ENCODE peak calls at places on chromosomes 12 and 14, in four cellular contexts. A is dorsolateral prefrontal cortex, L is brain microvascular endothelial cell, U is heart right ventricle. F is an unnamed sample.

GRCh38 chr12:109085590-109085989 is 7.7 kb downstream of the ALKBH2 start:
- DNase-seq in A (no peak), L (no peak), U (no peak), F (no peak)

GRCh38 chr14:86683525-86683924 is 1153.6 kb downstream of the FLRT2 start:
- DNase-seq in A (no peak), L (no peak), U (no peak), F (no peak)

GRCh38 chr12:79455314-79455713 is 235.4 kb downstream of the PAWR start:
- DNase-seq in A (no peak), L (no peak), U (no peak), F (peak)

GRCh38 chr12:96719671-96720362 is 187.2 kb upstream of the NEDD1 start:
- DNase-seq in A (no peak), L (peak), U (no peak), F (peak)

GRCh38 chr14:26863736-26864135 is 265.9 kb upstream of the NOVA1 start:
- DNase-seq in A (no peak), L (no peak), U (no peak), F (peak)

GRCh38 chr12:122891661-122892525 is 4.0 kb downstream of the VPS37B start:
- DNase-seq in A (no peak), L (peak), U (no peak), F (peak)

GRCh38 chr12:71024827-71025226 is 104.3 kb upstream of the PTPRR start:
- DNase-seq in A (no peak), L (no peak), U (no peak), F (no peak)

GRCh38 chr14:99575043-99576023 is 28.7 kb downstream of the CCDC85C start:
- DNase-seq in A (no peak), L (no peak), U (no peak), F (no peak)

GRCh38 chr12:57809425-57809824 is 9.1 kb downstream of the AVIL start:
- DNase-seq in A (no peak), L (no peak), U (no peak), F (no peak)

GRCh38 chr14:21197418-21198205 is 41.7 kb upstream of the OR5AU1 start:
- DNase-seq in A (no peak), L (no peak), U (no peak), F (no peak)

GRCh38 chr14:95500201-95500681 is 16.2 kb downstream of the SYNE3 start:
- DNase-seq in A (peak), L (no peak), U (no peak), F (no peak)

GRCh38 chr14:101126376-101127130 is 223.0 kb upstream of the RTL1 start:
- DNase-seq in A (no peak), L (no peak), U (no peak), F (no peak)

GRCh38 chr14:20400965-20401593 is 12.2 kb downstream of the TEP1 start:
- DNase-seq in A (no peak), L (no peak), U (no peak), F (no peak)

GRCh38 chr12:122517877-122518276 is 8.9 kb downstream of the RSRC2 start:
- DNase-seq in A (no peak), L (peak), U (no peak), F (peak)

GRCh38 chr12:76462668-76463224 is 96.8 kb downstream of the OSBPL8 start:
- DNase-seq in A (no peak), L (no peak), U (no peak), F (peak)

GRCh38 chr12:110513842-110514241 is 11.7 kb downstream of the RAD9B start:
- DNase-seq in A (no peak), L (no peak), U (no peak), F (no peak)

GRCh38 chr12:110516995-110517394 is 14.9 kb downstream of the RAD9B start:
- DNase-seq in A (no peak), L (no peak), U (no peak), F (no peak)

DNA sequence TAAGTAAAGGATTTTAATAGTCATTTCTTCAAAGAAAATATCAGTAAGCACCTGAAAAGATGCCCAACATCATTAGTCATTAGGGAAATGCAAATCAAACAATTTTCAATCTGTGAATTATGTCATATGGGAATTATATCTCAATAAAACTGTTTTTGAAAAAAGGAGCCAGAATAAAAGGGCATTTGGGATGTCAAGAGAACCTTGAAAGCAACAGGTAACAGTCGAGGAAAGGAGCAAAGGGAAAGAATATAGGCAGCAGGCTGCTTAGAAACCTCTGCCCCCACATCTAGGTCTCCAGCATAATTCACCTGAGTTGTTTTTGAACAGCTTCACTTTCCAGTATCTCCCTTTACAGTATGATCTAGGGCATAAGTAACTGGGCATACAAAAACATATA is 12.2 kb downstream of the RAD9B start:
- DNase-seq in A (no peak), L (no peak), U (no peak), F (no peak)
- H3K4me3 ChIP-seq in A (no peak), L (no peak), U (no peak), F (no peak)

GRCh38 chr12:119206348-119207075 is 27.8 kb downstream of the HSPB8 start:
- DNase-seq in A (no peak), L (no peak), U (no peak), F (no peak)
- TF ChIP-seq CTCF in A (no peak), L (no peak), U (peak), F (no peak)

GRCh38 chr12:123971449-123971769 is 1.2 kb downstream of the CCDC92 start:
- DNase-seq in A (no peak), L (no peak), U (no peak), F (no peak)
- H3K4me3 ChIP-seq in A (peak), L (peak), U (peak), F (peak)

GRCh38 chr12:115636546-115636945 is 640.9 kb downstream of the MED13L start:
- DNase-seq in A (no peak), L (no peak), U (no peak), F (no peak)

GRCh38 chr12:115630133-115630532 is 647.4 kb downstream of the MED13L start:
- DNase-seq in A (no peak), L (no peak), U (no peak), F (no peak)

GRCh38 chr12:115632323-115632722 is 645.2 kb downstream of the MED13L start:
- DNase-seq in A (no peak), L (no peak), U (no peak), F (peak)
- TF ChIP-seq CTCF in A (peak), L (peak), U (peak), F (peak)

DNA sequence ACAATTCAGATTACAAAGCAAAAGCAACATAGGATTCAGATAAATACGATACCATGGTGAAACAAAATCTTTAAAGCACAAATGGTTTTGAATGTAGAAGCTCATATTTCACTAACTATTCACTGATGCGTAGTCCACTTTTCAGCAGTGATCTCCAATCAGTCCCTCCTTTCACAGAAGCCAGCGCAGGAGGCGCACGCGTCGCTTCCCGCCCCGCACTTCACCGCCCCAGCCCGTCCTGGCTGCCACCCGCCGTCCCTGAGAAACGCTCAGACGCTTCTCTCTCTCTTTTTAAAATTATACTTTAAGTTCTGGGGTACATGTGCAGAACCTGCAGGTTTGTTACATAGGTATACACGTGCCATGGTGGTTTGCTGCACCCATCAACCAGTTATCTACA is 19.8 kb upstream of the CHFR start:
- DNase-seq in A (peak), L (no peak), U (no peak), F (no peak)
- H3K4me3 ChIP-seq in A (peak), L (no peak), U (no peak), F (no peak)

GRCh38 chr14:103091041-103091882 is 3.3 kb upstream of the EXOC3L4 start:
- DNase-seq in A (no peak), L (no peak), U (peak), F (peak)
- TF ChIP-seq CTCF in A (peak), L (peak), U (peak), F (peak)

GRCh38 chr14:51485733-51486132 is 166.0 kb upstream of the FRMD6 start:
- DNase-seq in A (no peak), L (no peak), U (no peak), F (no peak)

GRCh38 chr14:51487848-51488247 is 163.9 kb upstream of the FRMD6 start:
- DNase-seq in A (no peak), L (no peak), U (no peak), F (no peak)

GRCh38 chr14:51490205-51490604 is 161.5 kb upstream of the FRMD6 start:
- DNase-seq in A (no peak), L (no peak), U (no peak), F (peak)

GRCh38 chr14:51491036-51491545 is 160.6 kb upstream of the FRMD6 start:
- DNase-seq in A (no peak), L (no peak), U (no peak), F (no peak)

DNA sequence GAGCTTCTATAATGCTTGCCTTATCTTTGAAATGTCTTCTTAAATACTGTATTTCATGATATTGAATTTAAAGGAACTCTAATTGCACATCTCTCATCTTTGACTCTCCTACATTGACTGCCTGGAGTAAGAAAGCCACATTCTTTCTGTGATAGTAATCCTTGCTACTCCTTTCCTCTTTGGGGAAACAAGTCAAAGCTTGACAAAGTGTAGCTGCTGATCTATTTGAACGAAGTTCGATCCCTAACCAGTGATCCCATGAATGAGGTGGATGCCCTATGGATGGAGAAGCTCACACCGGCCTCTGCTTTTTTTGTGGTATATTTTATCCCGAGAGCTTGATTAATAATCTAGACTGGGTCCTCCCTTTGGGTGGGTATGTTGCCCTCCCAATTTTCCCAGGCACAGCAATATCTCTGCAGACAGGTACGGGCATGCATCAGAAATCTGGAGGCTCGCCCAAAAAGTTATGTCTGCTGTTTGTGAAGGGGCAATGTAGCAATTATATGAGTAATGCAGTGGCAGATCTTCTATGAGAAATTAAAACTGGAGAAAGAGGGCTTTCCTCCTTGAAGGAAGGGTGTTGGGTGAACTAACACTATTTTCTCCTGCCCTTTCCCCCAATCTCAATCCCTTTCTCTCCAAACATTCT is 163.0 kb upstream of the FRMD6 start:
- DNase-seq in A (no peak), L (no peak), U (no peak), F (no peak)
- H3K4me3 ChIP-seq in A (no peak), L (no peak), U (no peak), F (no peak)

GRCh38 chr12:6725350-6725749 is 1.5 kb downstream of the COPS7A start:
- DNase-seq in A (no peak), L (no peak), U (no peak), F (no peak)

GRCh38 chr12:6723607-6724408 is at the start of gene COPS7A:
- DNase-seq in A (peak), L (peak), U (peak), F (peak)

GRCh38 chr12:6729186-6729585 is 5.3 kb downstream of the COPS7A start:
- DNase-seq in A (no peak), L (no peak), U (no peak), F (no peak)

GRCh38 chr12:6722863-6723262 is 983 bp upstream of the COPS7A start:
- DNase-seq in A (no peak), L (no peak), U (no peak), F (no peak)

GRCh38 chr12:6724409-6724797 is 557 bp downstream of the COPS7A start:
- DNase-seq in A (no peak), L (peak), U (no peak), F (no peak)
- TF ChIP-seq CTCF in A (no peak), L (no peak), U (no peak), F (no peak)

F was measured in choroid plexus epithelial cell.